ENCODE peak calls at places on chromosome X, in six cellular contexts. Q is right atrium auricular region; H is mammary epithelial cell; O is CD4-positive, CD25-positive, alpha-beta regulatory T cell; P is GM23248; U is tibial artery. S is an unnamed sample. For H3K36me3, H3K4me1 and H3K9me3, the result is how much of the 10 kb centered on the place peaks cover.

GRCh38 chrX:136794080-136794479 is 13.3 kb upstream of the ARHGEF6 start:
- DNase-seq in Q (no peak), H (no peak), O (no peak), P (no peak), U (no peak), S (no peak)

GRCh38 chrX:123425471-123425870 is 241.4 kb downstream of the GRIA3 start:
- DNase-seq in Q (no peak), H (no peak), O (no peak), P (peak), U (no peak), S (no peak)

GRCh38 chrX:142711801-142712200 is 313.9 kb upstream of the SPANXN4 start:
- DNase-seq in Q (no peak), H (no peak), O (no peak), P (no peak), U (no peak), S (no peak)

GRCh38 chrX:131565909-131566308 is 22.0 kb downstream of the OR13H1 start:
- DNase-seq in Q (no peak), H (no peak), O (no peak), P (no peak), U (no peak), S (no peak)

GRCh38 chrX:27679281-27679680 is 89.1 kb downstream of the DCAF8L2 start:
- DNase-seq in Q (no peak), H (peak), O (no peak), P (no peak), U (no peak), S (no peak)

GRCh38 chrX:7889138-7889537 is 38.1 kb downstream of the PNPLA4 start:
- DNase-seq in Q (no peak), H (no peak), O (no peak), P (no peak), U (no peak), S (no peak)

GRCh38 chrX:120309873-120310730 is 1.2 kb downstream of the TMEM255A start:
- DNase-seq in Q (no peak), H (no peak), O (no peak), P (peak), U (no peak), S (no peak)

GRCh38 chrX:39731735-39732134 is 366.0 kb downstream of the BCOR start:
- DNase-seq in Q (no peak), H (no peak), O (no peak), P (no peak), U (no peak), S (no peak)

GRCh38 chrX:8084023-8084422 is 87.0 kb downstream of the VCX2 start:
- DNase-seq in Q (no peak), H (peak), O (no peak), P (no peak), U (no peak), S (no peak)

GRCh38 chrX:154515803-154516654 is at the start of gene FAM3A:
- DNase-seq in Q (peak), H (peak), O (peak), P (peak), U (peak), S (peak)

GRCh38 chrX:19760345-19760744 is 127.1 kb downstream of the SH3KBP1 start:
- DNase-seq in Q (no peak), H (no peak), O (no peak), P (peak), U (no peak), S (no peak)

GRCh38 chrX:48460031-48460430 is 10.0 kb downstream of the SLC38A5 start:
- DNase-seq in Q (peak), H (no peak), O (no peak), P (no peak), U (no peak), S (no peak)
- H3K36me3 ChIP-seq in Q (under half), H (under half), O (under half), P (under half), U (under half), S (under half)

GRCh38 chrX:118596428-118596827 is 100.8 kb downstream of the DOCK11 start:
- DNase-seq in Q (no peak), H (no peak), O (no peak), P (no peak), U (no peak), S (no peak)
- H3K4me1 ChIP-seq in Q (under half), H (under half), O (under half), P (under half), U (under half), S (under half)

DNA sequence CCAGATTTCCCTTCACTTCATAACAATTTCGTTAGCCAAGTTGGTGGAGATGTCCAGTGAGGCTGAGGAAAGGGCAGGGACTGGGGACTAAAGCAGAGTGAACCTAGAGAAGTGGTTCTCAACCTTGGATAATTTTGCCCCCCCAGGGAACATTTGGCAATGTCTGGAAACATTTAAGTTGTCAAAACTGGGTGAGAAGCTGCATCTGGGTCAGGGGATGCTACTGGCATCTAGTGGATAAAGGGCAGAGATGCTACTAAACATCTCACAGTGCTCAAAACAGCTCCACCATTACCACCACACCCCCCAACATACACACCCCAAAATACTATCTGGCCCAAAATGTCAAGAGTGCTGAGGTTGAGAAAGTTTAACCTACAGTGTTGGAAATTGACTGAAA is 32.0 kb upstream of the FGF16 start:
- DNase-seq in Q (no peak), H (no peak), O (no peak), P (peak), U (no peak), S (no peak)
- H3K9me3 ChIP-seq in Q (under half), H (under half), O (under half), P (under half), U (under half), S (under half)

GRCh38 chrX:15815779-15816452 is 25.6 kb downstream of the ZRSR2 start:
- DNase-seq in Q (no peak), H (no peak), O (no peak), P (peak), U (no peak), S (no peak)

GRCh38 chrX:15816886-15817285 is 26.6 kb downstream of the ZRSR2 start:
- DNase-seq in Q (no peak), H (no peak), O (no peak), P (no peak), U (no peak), S (no peak)

GRCh38 chrX:15814811-15815210 is 24.5 kb downstream of the ZRSR2 start:
- DNase-seq in Q (no peak), H (no peak), O (no peak), P (no peak), U (no peak), S (no peak)

GRCh38 chrX:15820106-15821073 is 30.1 kb downstream of the ZRSR2 start:
- DNase-seq in Q (no peak), H (no peak), O (no peak), P (no peak), U (no peak), S (no peak)

DNA sequence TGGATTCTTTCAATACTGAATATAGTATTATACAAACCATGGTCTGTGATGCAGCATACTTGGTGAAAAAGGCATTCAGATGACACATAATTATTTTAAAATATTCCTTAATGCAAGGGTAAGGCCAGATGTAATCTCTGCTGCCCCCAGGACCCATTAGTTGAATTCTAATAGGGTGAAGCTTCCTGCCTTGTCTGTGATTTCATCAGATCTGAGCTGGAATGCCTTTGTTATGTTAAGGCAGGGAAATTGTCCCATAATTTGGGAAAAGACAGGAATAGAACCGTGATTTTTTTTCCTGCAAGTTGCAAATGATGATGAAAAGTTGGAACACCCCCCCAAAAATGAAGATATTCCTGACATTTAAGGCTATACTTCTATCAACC is 26.2 kb downstream of the ZRSR2 start:
- DNase-seq in Q (no peak), H (no peak), O (no peak), P (peak), U (no peak), S (no peak)
- H3K36me3 ChIP-seq in Q (under half), H (under half), O (under half), P (under half), U (half or more), S (under half)

GRCh38 chrX:130084651-130085237 is 25.6 kb downstream of the ELF4 start:
- DNase-seq in Q (no peak), H (no peak), O (no peak), P (no peak), U (no peak), S (no peak)

GRCh38 chrX:130082244-130083106 is 27.8 kb downstream of the ELF4 start:
- DNase-seq in Q (peak), H (no peak), O (peak), P (peak), U (peak), S (no peak)

GRCh38 chrX:130083107-130083490 is 27.2 kb downstream of the ELF4 start:
- DNase-seq in Q (no peak), H (no peak), O (no peak), P (no peak), U (no peak), S (no peak)

GRCh38 chrX:130085551-130085986 is 24.7 kb downstream of the ELF4 start:
- DNase-seq in Q (no peak), H (no peak), O (no peak), P (peak), U (no peak), S (no peak)

DNA sequence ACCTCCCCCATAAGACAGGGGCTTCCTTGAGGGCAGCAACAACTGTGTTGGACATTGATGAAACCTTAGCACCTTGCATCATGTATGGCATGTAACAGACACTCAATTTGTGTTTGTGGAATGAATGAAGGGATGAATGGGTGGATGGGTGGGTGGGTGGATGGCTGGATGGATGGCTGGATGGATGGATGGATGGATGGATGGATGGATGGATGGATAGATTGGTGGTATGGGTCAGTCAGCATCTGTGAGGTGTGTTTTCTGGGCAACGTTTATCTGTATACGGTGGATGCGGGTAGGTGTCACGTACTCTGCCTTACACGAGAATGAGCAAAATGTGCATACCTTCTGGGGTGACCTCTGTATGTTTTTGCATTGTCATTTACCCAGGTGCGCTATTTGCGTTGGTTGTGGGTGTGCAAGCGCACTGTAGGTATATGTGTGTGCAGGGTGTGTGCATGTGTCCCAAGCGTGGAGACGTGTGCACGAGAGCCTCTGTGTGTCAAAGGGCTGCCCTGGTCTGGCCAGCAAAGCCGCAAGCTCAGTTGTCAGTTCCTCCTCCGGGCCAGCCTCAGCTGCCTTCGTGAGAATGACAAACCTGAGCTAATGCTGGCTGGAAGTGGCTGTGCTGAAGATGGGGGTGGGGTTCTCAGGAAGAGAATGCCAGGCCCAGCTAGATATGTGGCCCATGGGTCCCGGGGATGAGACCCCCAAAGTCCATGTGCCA is 26.5 kb downstream of the ELF4 start:
- DNase-seq in Q (no peak), H (no peak), O (no peak), P (no peak), U (no peak), S (no peak)
- H3K4me1 ChIP-seq in Q (under half), H (under half), O (half or more), P (under half), U (under half), S (under half)

GRCh38 chrX:440636-441035 is 53.9 kb upstream of the PPP2R3B start:
- DNase-seq in Q (no peak), H (no peak), O (no peak), P (no peak), U (no peak), S (no peak)

GRCh38 chrX:439719-440118 is 53.0 kb upstream of the PPP2R3B start:
- DNase-seq in Q (no peak), H (no peak), O (no peak), P (no peak), U (no peak), S (no peak)

GRCh38 chrX:435536-436122 is 48.9 kb upstream of the PPP2R3B start:
- DNase-seq in Q (no peak), H (no peak), O (no peak), P (no peak), U (no peak), S (no peak)

GRCh38 chrX:439236-439635 is 52.5 kb upstream of the PPP2R3B start:
- DNase-seq in Q (no peak), H (no peak), O (no peak), P (no peak), U (no peak), S (no peak)

DNA sequence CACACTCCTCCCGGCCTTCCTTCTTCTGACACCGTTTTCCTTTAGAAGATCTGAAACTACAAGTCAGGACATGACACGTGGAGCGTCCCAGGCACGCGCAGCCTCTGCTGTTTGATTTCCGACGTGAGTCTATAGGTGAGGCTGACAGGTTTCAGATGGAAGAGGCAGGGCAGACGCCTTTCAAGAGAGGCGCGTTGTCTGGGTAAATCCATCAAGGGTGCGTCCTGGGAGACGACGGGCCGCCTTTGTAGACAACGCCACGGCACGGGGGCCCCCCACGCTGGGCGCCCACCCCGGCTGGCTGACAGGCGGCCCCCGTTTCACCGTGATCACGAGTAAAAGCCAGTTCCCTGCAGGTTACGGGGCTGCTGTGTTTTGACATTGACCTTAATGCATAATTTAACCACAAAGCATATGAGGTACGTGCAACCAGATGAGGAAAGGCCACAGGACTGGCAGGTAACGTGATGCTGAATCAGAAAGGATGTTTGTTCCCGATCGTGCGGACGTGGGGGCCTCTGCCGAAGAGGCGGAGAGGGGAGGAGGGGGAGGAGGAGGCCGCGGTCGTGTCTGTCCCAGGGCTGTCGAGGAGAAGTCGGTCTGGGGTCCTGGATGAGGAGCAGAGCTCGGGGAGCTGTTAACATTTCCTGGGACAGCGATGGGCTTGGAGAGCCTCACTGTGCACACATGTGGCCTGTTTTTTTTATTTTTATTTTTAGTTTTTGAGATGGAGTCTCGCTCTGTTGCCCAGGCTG is 51.1 kb upstream of the PPP2R3B start:
- DNase-seq in Q (no peak), H (peak), O (no peak), P (no peak), U (no peak), S (no peak)
- H3K9me3 ChIP-seq in Q (under half), H (under half), O (under half), P (under half), U (under half), S (under half)